ENCODE peak calls at places on chromosomes 3 and 15, in nine cellular contexts. D is epithelial cell of esophagus, X is skeletal muscle cell, G is DND-41, R is BJ, T is body of pancreas, Q is H1, O is ovary, K is hepatocyte. S is an unnamed sample.

GRCh38 chr3:14764331-14765064 is 54.3 kb upstream of the FGD5 start:
- DNase-seq in O (no peak), T (no peak), K (no peak), D (no peak), G (no peak), X (no peak), R (no peak), Q (no peak), S (no peak)

GRCh38 chr3:13535905-13536304 is 13.0 kb upstream of the FBLN2 start:
- DNase-seq in X (no peak), O (no peak), K (no peak), T (no peak), D (no peak), G (no peak), R (no peak), Q (no peak), S (peak)

GRCh38 chr15:29522373-29523276 is 253.0 kb upstream of the NSMCE3 start:
- DNase-seq in D (peak), K (peak), O (no peak), G (no peak), X (no peak), R (no peak), T (no peak), Q (no peak), S (no peak)

GRCh38 chr3:66693461-66693912 is 192.7 kb upstream of the LRIG1 start:
- DNase-seq in T (peak), R (no peak), G (no peak), Q (no peak), X (peak), D (peak), O (peak), K (no peak), S (peak)

GRCh38 chr3:129749692-129750091 is 143.2 kb upstream of the PLXND1 start:
- DNase-seq in R (no peak), D (peak), X (no peak), Q (no peak), O (no peak), K (no peak), G (no peak), T (no peak), S (no peak)

GRCh38 chr15:73955851-73956250 is 29.6 kb downstream of the LOXL1 start:
- DNase-seq in T (no peak), D (no peak), O (no peak), X (no peak), K (no peak), R (no peak), G (no peak), Q (no peak), S (no peak)

GRCh38 chr3:55481067-55481917 is 5.8 kb downstream of the WNT5A start:
- DNase-seq in T (no peak), O (peak), Q (peak), K (peak), X (no peak), G (no peak), R (peak), D (peak), S (peak)

GRCh38 chr3:14780927-14781507 is 37.7 kb upstream of the FGD5 start:
- DNase-seq in R (no peak), O (peak), K (peak), D (peak), T (peak), X (no peak), Q (peak), G (no peak), S (peak)

GRCh38 chr3:129218742-129219141 is 30.7 kb upstream of the COPG1 start:
- DNase-seq in Q (no peak), T (no peak), O (no peak), X (no peak), D (no peak), R (no peak), K (no peak), G (no peak), S (no peak)

GRCh38 chr3:154758109-154758868 is 321.8 kb upstream of the MME start:
- DNase-seq in O (no peak), Q (no peak), D (peak), T (no peak), K (peak), X (no peak), R (peak), G (no peak), S (no peak)

GRCh38 chr3:178170698-178171535 is 365.3 kb upstream of the KCNMB2 start:
- DNase-seq in D (peak), T (no peak), G (no peak), O (no peak), K (no peak), R (no peak), X (peak), Q (no peak), S (no peak)

GRCh38 chr3:36843065-36844051 is 79.0 kb upstream of the DCLK3 start:
- DNase-seq in R (no peak), O (no peak), T (no peak), D (peak), K (peak), Q (peak), G (peak), X (no peak), S (no peak)

GRCh38 chr3:140682586-140682985 is 4.7 kb downstream of the TRIM42 start:
- DNase-seq in R (no peak), K (no peak), X (no peak), O (no peak), Q (no peak), D (no peak), G (no peak), T (no peak), S (peak)

GRCh38 chr15:75348563-75349350 is 1.9 kb downstream of the NEIL1 start:
- DNase-seq in O (no peak), G (no peak), Q (peak), D (peak), T (peak), R (no peak), K (peak), X (no peak), S (peak)

GRCh38 chr3:56890448-56891083 is 88.8 kb upstream of the ARHGEF3 start:
- DNase-seq in Q (no peak), O (no peak), R (no peak), X (no peak), T (no peak), G (peak), K (no peak), D (no peak), S (no peak)

GRCh38 chr3:107543666-107544065 is 20.9 kb downstream of the BBX start:
- DNase-seq in X (no peak), R (no peak), D (peak), G (no peak), Q (no peak), O (no peak), K (no peak), T (peak), S (no peak)

GRCh38 chr3:120432105-120432860 is 18.5 kb downstream of the FSTL1 start:
- DNase-seq in D (no peak), X (peak), G (no peak), T (no peak), O (peak), Q (no peak), K (peak), R (no peak), S (peak)

GRCh38 chr15:64902863-64903262 is 8.8 kb upstream of the ANKDD1A start:
- DNase-seq in Q (no peak), K (no peak), O (no peak), X (no peak), D (no peak), G (no peak), R (no peak), T (no peak), S (no peak)

GRCh38 chr15:64904189-64904588 is 7.5 kb upstream of the ANKDD1A start:
- DNase-seq in R (no peak), K (no peak), G (no peak), Q (no peak), X (no peak), T (no peak), D (no peak), O (no peak), S (no peak)

GRCh38 chr15:64901141-64901540 is 10.6 kb upstream of the ANKDD1A start:
- DNase-seq in D (no peak), G (no peak), R (no peak), K (no peak), O (no peak), T (no peak), Q (no peak), X (no peak), S (no peak)

GRCh38 chr15:64903331-64903950 is 8.3 kb upstream of the ANKDD1A start:
- DNase-seq in T (no peak), K (no peak), O (no peak), D (no peak), G (no peak), Q (no peak), R (no peak), X (no peak), S (no peak)

GRCh38 chr15:64901914-64902313 is 9.8 kb upstream of the ANKDD1A start:
- DNase-seq in O (no peak), K (no peak), R (no peak), X (no peak), G (no peak), T (no peak), D (no peak), Q (no peak), S (no peak)
- H3K4me3 ChIP-seq in O (no peak), K (no peak), R (no peak), X (no peak), G (no peak), T (no peak), D (no peak), Q (no peak), S (no peak)

DNA sequence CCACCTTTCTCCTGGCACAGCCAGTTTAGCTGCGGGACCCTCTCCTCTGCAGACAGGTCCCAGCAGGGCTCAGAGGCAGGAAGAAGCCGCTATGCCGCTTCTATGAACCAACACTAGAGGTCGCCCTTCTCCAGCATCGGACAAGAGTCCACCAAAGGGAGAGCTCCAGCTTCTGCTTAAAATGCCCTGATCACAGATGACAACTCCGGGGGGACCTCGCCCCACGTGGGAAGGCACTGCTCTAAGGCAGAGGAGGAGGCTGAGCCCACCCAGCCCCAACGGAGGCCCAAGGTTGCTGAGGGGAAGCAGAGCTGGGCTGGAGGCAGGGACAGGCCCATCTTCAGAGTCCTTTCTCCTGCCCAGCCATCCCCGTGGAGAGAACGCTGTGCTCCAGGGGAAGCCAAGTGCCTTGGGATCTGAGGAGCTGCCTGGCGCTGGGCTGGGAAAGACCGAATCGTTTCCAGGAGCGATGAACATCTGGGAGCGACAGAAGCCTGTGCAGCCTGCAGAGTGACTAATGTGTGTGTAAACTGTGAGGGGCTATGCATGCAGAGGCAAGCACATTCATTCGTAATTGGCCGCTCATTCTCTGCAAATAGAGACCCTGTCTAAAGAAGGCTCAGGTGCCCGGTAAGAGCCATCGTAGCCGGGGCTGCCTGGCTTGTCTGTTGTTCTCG is 43.5 kb upstream of the BDH1 start:
- DNase-seq in K (peak), O (peak), Q (peak), T (peak), G (peak), D (peak), R (peak), X (peak), S (peak)
- H3K4me3 ChIP-seq in K (no peak), O (no peak), Q (no peak), T (no peak), G (no peak), D (peak), R (peak), X (peak), S (no peak)

GRCh38 chr15:101246824-101247745 is 4.8 kb downstream of the CHSY1 start:
- DNase-seq in R (no peak), G (no peak), K (no peak), D (no peak), Q (no peak), T (no peak), X (no peak), O (no peak), S (no peak)

GRCh38 chr15:101244039-101244781 is 7.6 kb downstream of the CHSY1 start:
- DNase-seq in Q (no peak), O (no peak), D (no peak), X (no peak), G (peak), R (no peak), K (no peak), T (no peak), S (no peak)

GRCh38 chr15:101244889-101245668 is 6.8 kb downstream of the CHSY1 start:
- DNase-seq in X (no peak), Q (no peak), G (no peak), O (no peak), T (no peak), R (no peak), K (no peak), D (no peak), S (no peak)

GRCh38 chr15:101248274-101248673 is 3.6 kb downstream of the CHSY1 start:
- DNase-seq in D (no peak), X (no peak), K (no peak), O (no peak), G (no peak), T (no peak), R (no peak), Q (no peak), S (no peak)

GRCh38 chr15:101246391-101246790 is 5.5 kb downstream of the CHSY1 start:
- DNase-seq in R (no peak), T (no peak), G (no peak), D (no peak), Q (no peak), O (no peak), X (no peak), K (no peak), S (no peak)
- H3K4me3 ChIP-seq in R (no peak), T (no peak), G (no peak), D (no peak), Q (no peak), O (no peak), X (no peak), K (no peak), S (no peak)

GRCh38 chr15:81293728-81294500 is 30.0 kb downstream of the STARD5 start:
- DNase-seq in D (no peak), K (no peak), O (no peak), X (no peak), T (peak), G (peak), Q (no peak), R (no peak), S (no peak)
- H3K4me3 ChIP-seq in D (no peak), K (no peak), O (no peak), X (no peak), T (no peak), G (peak), Q (no peak), R (no peak), S (no peak)

GRCh38 chr3:24583004-24583403 is 88.4 kb upstream of the THRB start:
- DNase-seq in T (peak), D (peak), R (no peak), X (no peak), Q (no peak), O (no peak), G (no peak), K (no peak), S (no peak)

GRCh38 chr3:24578324-24578723 is 83.7 kb upstream of the THRB start:
- DNase-seq in T (no peak), D (no peak), G (no peak), K (no peak), R (no peak), X (no peak), O (no peak), Q (no peak), S (no peak)

GRCh38 chr3:24573576-24573975 is 78.9 kb upstream of the THRB start:
- DNase-seq in K (no peak), Q (no peak), O (no peak), D (no peak), T (no peak), R (no peak), X (no peak), G (no peak), S (no peak)

DNA sequence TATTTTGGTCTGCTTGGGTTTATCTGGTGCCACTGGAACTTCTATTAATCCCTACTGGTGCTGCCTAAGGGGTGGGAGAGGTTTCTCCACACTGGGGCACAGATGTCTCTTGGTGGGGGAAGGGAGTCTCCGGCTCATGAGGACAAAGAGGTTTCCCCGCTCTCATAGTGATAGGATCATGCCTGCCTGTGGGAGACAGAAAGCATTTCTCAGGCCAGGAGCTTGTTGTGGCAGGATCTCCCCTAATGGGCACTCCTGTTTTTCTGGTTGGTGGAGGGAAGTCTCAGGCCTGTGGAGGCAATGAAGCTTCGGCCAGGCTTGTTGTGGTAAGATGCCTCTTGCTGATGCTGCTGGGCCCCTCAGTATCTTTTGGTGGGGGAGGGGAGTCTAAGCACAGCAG is 84.4 kb upstream of the THRB start:
- DNase-seq in G (no peak), D (peak), Q (no peak), R (no peak), O (no peak), X (no peak), K (no peak), T (no peak), S (no peak)
- H3K4me3 ChIP-seq in G (no peak), D (no peak), Q (no peak), R (no peak), O (no peak), X (no peak), K (no peak), T (no peak), S (no peak)

DNA sequence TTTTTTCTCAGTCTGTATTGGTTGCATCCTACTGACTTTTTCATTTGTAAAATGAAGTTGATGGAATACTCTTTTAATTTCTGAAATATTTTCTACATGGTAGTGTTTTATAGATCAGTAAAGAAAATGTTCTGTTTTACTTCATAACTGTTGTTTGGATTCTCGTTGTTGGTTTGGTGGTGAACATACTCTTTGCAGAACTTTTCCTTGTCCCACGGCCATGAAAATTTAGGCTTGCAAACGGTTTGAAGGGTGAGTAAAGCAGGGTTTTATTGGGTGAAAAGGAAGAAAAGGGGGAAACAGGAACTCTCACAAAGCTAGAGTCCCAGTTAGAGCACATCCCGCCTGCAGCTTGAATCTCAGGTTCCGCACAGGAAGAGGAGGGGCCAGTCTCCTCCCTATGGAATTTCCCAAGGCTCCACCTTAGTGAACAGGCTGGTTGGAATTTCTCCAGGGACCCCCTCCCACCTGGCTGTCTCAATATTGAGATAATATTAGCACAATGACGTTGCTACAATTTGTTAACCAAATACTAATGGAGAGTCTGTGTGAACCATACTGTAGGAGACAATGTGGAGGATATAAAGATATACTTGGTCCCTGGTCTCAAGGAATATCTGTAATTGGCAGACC is 5.6 kb downstream of the PDCD6IP start:
- DNase-seq in G (no peak), T (no peak), R (no peak), O (no peak), D (no peak), Q (no peak), X (no peak), K (peak), S (no peak)
- H3K4me3 ChIP-seq in G (no peak), T (no peak), R (no peak), O (no peak), D (no peak), Q (no peak), X (no peak), K (no peak), S (no peak)

GRCh38 chr3:71495708-71496472 is 87.6 kb downstream of the FOXP1 start:
- DNase-seq in R (peak), D (peak), X (peak), T (peak), K (peak), G (no peak), Q (no peak), O (no peak), S (no peak)
- H3K4me3 ChIP-seq in R (no peak), D (no peak), X (peak), T (no peak), K (no peak), G (no peak), Q (no peak), O (peak), S (no peak)

DNA sequence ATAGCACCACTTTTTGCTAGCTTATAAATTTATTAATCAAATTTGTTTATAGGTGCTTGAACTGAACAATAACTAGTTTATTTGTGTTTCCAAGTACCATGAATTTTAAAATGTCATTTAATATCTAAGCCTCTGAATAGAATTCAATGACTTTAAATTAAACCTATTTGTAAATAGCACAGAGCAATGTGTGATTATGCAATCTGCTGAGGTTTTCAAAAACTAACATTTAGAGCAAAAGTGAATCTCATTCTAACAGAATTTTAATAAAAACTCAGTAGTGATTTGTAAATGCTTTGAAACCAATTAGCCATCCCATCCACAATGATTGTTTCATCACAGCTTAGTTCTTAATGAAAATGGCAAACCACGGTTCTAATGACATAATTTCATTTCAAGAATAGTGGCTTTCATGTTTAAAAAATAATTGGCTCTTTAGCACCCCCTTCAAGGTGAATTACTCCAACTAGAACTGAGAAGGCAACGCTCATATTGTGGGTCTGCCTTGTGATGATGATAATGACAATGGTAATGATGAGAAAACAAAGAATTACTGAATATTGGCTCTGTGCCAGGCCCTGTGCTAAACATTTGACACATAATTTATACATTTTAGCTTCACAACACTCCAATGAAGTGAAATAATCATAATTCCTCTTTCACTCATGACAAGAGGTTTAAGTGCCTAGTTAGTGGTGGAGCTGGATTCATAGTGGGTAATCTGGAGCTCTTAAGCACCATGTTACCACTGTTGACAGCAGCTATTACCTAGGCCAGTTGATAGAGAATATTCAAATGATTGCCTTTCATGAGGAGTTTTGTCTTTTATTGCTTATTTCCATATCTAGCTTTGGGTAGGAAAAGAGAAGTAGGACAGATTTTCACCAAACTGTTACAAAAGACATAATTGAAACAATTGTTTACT is 145.7 kb downstream of the RBMS3 start:
- DNase-seq in G (no peak), T (no peak), K (no peak), Q (no peak), X (no peak), O (no peak), D (no peak), R (no peak), S (no peak)
- H3K4me3 ChIP-seq in G (no peak), T (no peak), K (no peak), Q (no peak), X (no peak), O (no peak), D (no peak), R (no peak), S (no peak)

S was measured in right cardiac atrium.